ENCODE peak calls at places on chromosomes 1 and 21, in seven cellular contexts. O, X, B, N, Q, L and A are unnamed samples.

GRCh38 chr1:167473761-167474160 is 44.6 kb downstream of the CD247 start:
- DNase-seq in O (no peak), X (no peak), B (no peak), N (no peak), Q (no peak), L (no peak), A (no peak)

GRCh38 chr1:205355054-205355453 is 1.7 kb downstream of the KLHDC8A start:
- DNase-seq in O (no peak), X (no peak), B (no peak), N (no peak), Q (no peak), L (no peak), A (no peak)

GRCh38 chr1:74703386-74704182 is 29.3 kb downstream of the CRYZ start:
- DNase-seq in O (no peak), X (no peak), B (no peak), N (no peak), Q (no peak), L (no peak), A (no peak)

GRCh38 chr1:206722751-206723499 is 38.2 kb downstream of the MAPKAPK2 start:
- DNase-seq in O (no peak), X (no peak), B (no peak), N (no peak), Q (no peak), L (no peak), A (no peak)

GRCh38 chr1:92709738-92710137 is 75.2 kb downstream of the EVI5 start:
- DNase-seq in O (peak; percentile 91), X (no peak), B (peak; percentile 45), N (no peak), Q (no peak), L (peak; percentile 77), A (peak; percentile 59)

GRCh38 chr1:81044708-81045107 is 756.0 kb upstream of the ADGRL2 start:
- DNase-seq in O (peak; percentile 5), X (no peak), B (peak; percentile 8), N (no peak), Q (no peak), L (no peak), A (no peak)

GRCh38 chr1:24643362-24644346 is 552 bp downstream of the SRRM1 start:
- DNase-seq in O (no peak), X (no peak), B (peak; percentile 60), N (no peak), Q (no peak), L (peak; percentile 24), A (peak; percentile 43)

GRCh38 chr1:39230261-39231190 is 26.0 kb downstream of the MACF1 start:
- DNase-seq in O (no peak), X (no peak), B (peak; percentile 50), N (no peak), Q (no peak), L (no peak), A (no peak)

GRCh38 chr1:26733392-26733791 is 37.6 kb downstream of the ARID1A start:
- DNase-seq in O (no peak), X (no peak), B (no peak), N (no peak), Q (no peak), L (no peak), A (no peak)

GRCh38 chr1:22328331-22329170 is 123.1 kb upstream of the ZBTB40 start:
- DNase-seq in O (no peak), X (no peak), B (no peak), N (peak; percentile 18), Q (peak; percentile 39), L (no peak), A (no peak)

GRCh38 chr1:177754607-177755006 is 215.3 kb downstream of the SEC16B start:
- DNase-seq in O (no peak), X (no peak), B (no peak), N (no peak), Q (no peak), L (no peak), A (no peak)

GRCh38 chr1:227728059-227728891 is 6.8 kb downstream of the JMJD4 start:
- DNase-seq in O (peak; percentile 43), X (peak; percentile 62), B (peak; percentile 83), N (peak; percentile 85), Q (peak; percentile 82), L (peak; percentile 58), A (peak; percentile 83)

GRCh38 chr21:46008893-46009635 is 27.5 kb downstream of the COL6A1 start:
- DNase-seq in O (no peak), X (no peak), B (no peak), N (no peak), Q (peak; percentile 39), L (no peak), A (no peak)

GRCh38 chr1:223136086-223136485 is 7.0 kb downstream of the TLR5 start:
- DNase-seq in O (no peak), X (no peak), B (peak; percentile 63), N (peak; percentile 68), Q (peak; percentile 52), L (no peak), A (no peak)

GRCh38 chr1:33615546-33615945 is 143.1 kb downstream of the ZSCAN20 start:
- DNase-seq in O (no peak), X (no peak), B (no peak), N (no peak), Q (no peak), L (no peak), A (peak; percentile 78)

GRCh38 chr1:2235300-2235998 is 7.3 kb downstream of the SKI start:
- DNase-seq in O (no peak), X (no peak), B (no peak), N (peak; percentile 20), Q (no peak), L (no peak), A (no peak)

GRCh38 chr21:21714396-21714795 is 716.2 kb downstream of the NCAM2 start:
- DNase-seq in O (peak; percentile 82), X (no peak), B (peak; percentile 7), N (no peak), Q (no peak), L (peak; percentile 69), A (no peak)

GRCh38 chr1:81121324-81121723 is 679.4 kb upstream of the ADGRL2 start:
- DNase-seq in O (no peak), X (no peak), B (no peak), N (no peak), Q (no peak), L (no peak), A (no peak)

GRCh38 chr1:242854466-242854865 is 330.0 kb upstream of the PLD5 start:
- DNase-seq in O (no peak), X (no peak), B (no peak), N (no peak), Q (no peak), L (no peak), A (no peak)

DNA sequence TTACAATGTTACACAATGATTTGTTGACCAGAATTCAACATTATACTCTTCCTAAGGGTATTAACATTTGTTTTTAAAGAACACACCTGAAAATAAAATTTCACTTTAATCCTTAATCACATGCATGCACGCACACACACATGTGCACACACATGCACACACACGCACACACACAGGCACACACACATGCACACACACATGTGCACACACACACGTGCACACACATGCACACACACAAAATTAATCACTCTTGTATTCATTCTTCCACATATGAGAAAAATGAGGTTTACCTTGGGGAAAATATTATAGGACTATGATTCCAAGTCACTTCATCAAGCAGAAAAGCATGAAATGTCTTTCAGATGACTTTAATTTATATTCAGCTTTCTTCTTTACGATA is 331.8 kb upstream of the PLD5 start:
- DNase-seq in O (no peak), X (no peak), B (no peak), N (no peak), Q (no peak), L (no peak), A (no peak)
- H3K4ac ChIP-seq in O (no peak overlapping the region), X (no peak overlapping the region), B (no peak overlapping the region), N (no peak overlapping the region), Q (no peak overlapping the region), L (no peak overlapping the region), A (no peak overlapping the region)

GRCh38 chr1:241787691-241788090 is 60.3 kb upstream of the EXO1 start:
- DNase-seq in O (no peak), X (no peak), B (no peak), N (no peak), Q (no peak), L (no peak), A (no peak)

GRCh38 chr1:241789061-241789460 is 58.9 kb upstream of the EXO1 start:
- DNase-seq in O (no peak), X (no peak), B (no peak), N (no peak), Q (no peak), L (no peak), A (no peak)
- H3K4ac ChIP-seq in O (no peak overlapping the region), X (no peak overlapping the region), B (no peak overlapping the region), N (no peak overlapping the region), Q (no peak overlapping the region), L (no peak overlapping the region), A (no peak overlapping the region)

DNA sequence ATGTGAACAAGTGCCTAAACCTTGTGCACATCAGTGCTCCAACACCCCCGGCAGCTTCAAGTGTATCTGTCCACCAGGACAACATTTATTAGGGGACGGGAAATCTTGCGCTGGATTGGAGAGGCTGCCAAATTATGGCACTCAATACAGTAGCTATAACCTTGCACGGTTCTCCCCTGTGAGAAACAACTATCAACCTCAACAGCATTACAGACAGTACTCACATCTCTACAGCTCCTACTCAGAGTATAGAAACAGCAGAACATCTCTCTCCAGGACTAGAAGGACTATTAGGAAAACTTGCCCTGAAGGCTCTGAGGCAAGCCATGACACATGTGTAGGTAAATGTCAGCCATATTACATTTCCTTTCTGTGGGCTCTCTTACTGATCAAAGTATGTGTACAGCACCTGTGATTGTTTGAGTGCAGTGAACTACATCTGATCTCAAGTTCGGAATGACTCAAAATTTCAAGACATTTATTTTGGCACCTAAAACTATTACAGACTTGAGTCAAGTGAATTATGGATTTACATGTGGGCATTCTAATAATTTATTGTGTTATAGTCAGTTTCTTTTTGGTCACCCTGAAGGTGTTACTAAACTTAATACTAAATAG is 196.5 kb downstream of the TPR start:
- DNase-seq in O (no peak), X (no peak), B (no peak), N (no peak), Q (no peak), L (no peak), A (no peak)
- H3K4ac ChIP-seq in O (no peak overlapping the region), X (no peak overlapping the region), B (no peak overlapping the region), N (no peak overlapping the region), Q (no peak overlapping the region), L (no peak overlapping the region), A (no peak overlapping the region)

GRCh38 chr1:161044908-161045748 is 649 bp downstream of the USF1 start:
- DNase-seq in O (peak; percentile 58), X (peak; percentile 51), B (peak; percentile 83), N (peak; percentile 72), Q (peak; percentile 64), L (peak; percentile 83), A (peak; percentile 71)
- H3K4ac ChIP-seq in O (peak overlapping the region; percentile 78), X (peak overlapping the region; percentile 19), B (peak overlapping the region; percentile 79), N (no peak overlapping the region), Q (no peak overlapping the region), L (peak overlapping the region; percentile 37), A (peak overlapping the region; percentile 53)

GRCh38 chr1:59556802-59557548 is 257.8 kb upstream of the HOOK1 start:
- DNase-seq in O (no peak), X (no peak), B (no peak), N (no peak), Q (no peak), L (no peak), A (no peak)

GRCh38 chr1:59554011-59554673 is 257.2 kb downstream of the FGGY start:
- DNase-seq in O (no peak), X (no peak), B (no peak), N (no peak), Q (no peak), L (peak; percentile 28), A (no peak)

GRCh38 chr1:59560807-59561450 is 253.8 kb upstream of the HOOK1 start:
- DNase-seq in O (no peak), X (no peak), B (no peak), N (no peak), Q (no peak), L (no peak), A (no peak)

GRCh38 chr1:59554752-59555151 is 257.9 kb downstream of the FGGY start:
- DNase-seq in O (no peak), X (no peak), B (no peak), N (no peak), Q (no peak), L (no peak), A (no peak)

GRCh38 chr1:59557549-59557885 is 257.2 kb upstream of the HOOK1 start:
- DNase-seq in O (no peak), X (no peak), B (peak; percentile 52), N (no peak), Q (no peak), L (no peak), A (no peak)
- H3K4ac ChIP-seq in O (no peak overlapping the region), X (no peak overlapping the region), B (no peak overlapping the region), N (no peak overlapping the region), Q (no peak overlapping the region), L (no peak overlapping the region), A (no peak overlapping the region)